ENCODE peak calls at places on chromosomes 11 and 22, in ten cellular contexts. One of them, this sample, is unnamed. For H3K4me1, the result is how much of the 10 kb centered on the place peaks cover.

GRCh38 chr11:6568191-6568918 is 35.1 kb downstream of the RRP8 start:
- DNase-seq in stomach: peak
- DNase-seq in tibial artery: no peak
- DNase-seq in uterus: no peak
- DNase-seq in trophoblast cell: no peak
- DNase-seq in breast epithelium: no peak
- DNase-seq in CD8-positive, alpha-beta memory T cell: no peak
- DNase-seq in body of pancreas: peak
- DNase-seq in left ventricle myocardium inferior: peak
- DNase-seq in fibroblast of lung: peak
- DNase-seq in this sample: peak

GRCh38 chr11:126880872-126881271 is 119.7 kb downstream of the KIRREL3 start:
- DNase-seq in stomach: no peak
- DNase-seq in tibial artery: no peak
- DNase-seq in uterus: no peak
- DNase-seq in trophoblast cell: no peak
- DNase-seq in breast epithelium: no peak
- DNase-seq in CD8-positive, alpha-beta memory T cell: no peak
- DNase-seq in body of pancreas: no peak
- DNase-seq in left ventricle myocardium inferior: no peak
- DNase-seq in fibroblast of lung: no peak
- DNase-seq in this sample: no peak

GRCh38 chr22:29994027-29994715 is 86.1 kb upstream of the HORMAD2 start:
- DNase-seq in stomach: no peak
- DNase-seq in tibial artery: no peak
- DNase-seq in uterus: no peak
- DNase-seq in trophoblast cell: no peak
- DNase-seq in breast epithelium: no peak
- DNase-seq in CD8-positive, alpha-beta memory T cell: no peak
- DNase-seq in body of pancreas: no peak
- DNase-seq in left ventricle myocardium inferior: no peak
- DNase-seq in fibroblast of lung: peak
- DNase-seq in this sample: peak

GRCh38 chr11:77345621-77346020 is 44.1 kb upstream of the GDPD4 start:
- DNase-seq in stomach: no peak
- DNase-seq in tibial artery: no peak
- DNase-seq in uterus: no peak
- DNase-seq in trophoblast cell: no peak
- DNase-seq in breast epithelium: no peak
- DNase-seq in CD8-positive, alpha-beta memory T cell: no peak
- DNase-seq in body of pancreas: no peak
- DNase-seq in left ventricle myocardium inferior: no peak
- DNase-seq in fibroblast of lung: peak
- DNase-seq in this sample: no peak

GRCh38 chr22:44574581-44575343 is 76.7 kb upstream of the RTL6 start:
- DNase-seq in stomach: peak
- DNase-seq in tibial artery: peak
- DNase-seq in uterus: no peak
- DNase-seq in trophoblast cell: no peak
- DNase-seq in breast epithelium: no peak
- DNase-seq in CD8-positive, alpha-beta memory T cell: no peak
- DNase-seq in body of pancreas: no peak
- DNase-seq in left ventricle myocardium inferior: no peak
- DNase-seq in fibroblast of lung: peak
- DNase-seq in this sample: no peak

GRCh38 chr11:62431171-62431895 is 12.5 kb downstream of the SCGB1A1 start:
- DNase-seq in stomach: no peak
- DNase-seq in tibial artery: no peak
- DNase-seq in uterus: no peak
- DNase-seq in trophoblast cell: no peak
- DNase-seq in breast epithelium: no peak
- DNase-seq in CD8-positive, alpha-beta memory T cell: no peak
- DNase-seq in body of pancreas: no peak
- DNase-seq in left ventricle myocardium inferior: no peak
- DNase-seq in fibroblast of lung: peak
- DNase-seq in this sample: peak

GRCh38 chr22:38700789-38701628 is at the start of gene JOSD1:
- DNase-seq in stomach: peak
- DNase-seq in tibial artery: peak
- DNase-seq in uterus: peak
- DNase-seq in trophoblast cell: peak
- DNase-seq in breast epithelium: peak
- DNase-seq in CD8-positive, alpha-beta memory T cell: peak
- DNase-seq in body of pancreas: peak
- DNase-seq in left ventricle myocardium inferior: peak
- DNase-seq in fibroblast of lung: peak
- DNase-seq in this sample: peak

GRCh38 chr11:112760378-112761060 is 200.7 kb upstream of the NCAM1 start:
- DNase-seq in stomach: no peak
- DNase-seq in tibial artery: no peak
- DNase-seq in uterus: no peak
- DNase-seq in trophoblast cell: no peak
- DNase-seq in breast epithelium: no peak
- DNase-seq in CD8-positive, alpha-beta memory T cell: no peak
- DNase-seq in body of pancreas: no peak
- DNase-seq in left ventricle myocardium inferior: no peak
- DNase-seq in fibroblast of lung: no peak
- DNase-seq in this sample: no peak

DNA sequence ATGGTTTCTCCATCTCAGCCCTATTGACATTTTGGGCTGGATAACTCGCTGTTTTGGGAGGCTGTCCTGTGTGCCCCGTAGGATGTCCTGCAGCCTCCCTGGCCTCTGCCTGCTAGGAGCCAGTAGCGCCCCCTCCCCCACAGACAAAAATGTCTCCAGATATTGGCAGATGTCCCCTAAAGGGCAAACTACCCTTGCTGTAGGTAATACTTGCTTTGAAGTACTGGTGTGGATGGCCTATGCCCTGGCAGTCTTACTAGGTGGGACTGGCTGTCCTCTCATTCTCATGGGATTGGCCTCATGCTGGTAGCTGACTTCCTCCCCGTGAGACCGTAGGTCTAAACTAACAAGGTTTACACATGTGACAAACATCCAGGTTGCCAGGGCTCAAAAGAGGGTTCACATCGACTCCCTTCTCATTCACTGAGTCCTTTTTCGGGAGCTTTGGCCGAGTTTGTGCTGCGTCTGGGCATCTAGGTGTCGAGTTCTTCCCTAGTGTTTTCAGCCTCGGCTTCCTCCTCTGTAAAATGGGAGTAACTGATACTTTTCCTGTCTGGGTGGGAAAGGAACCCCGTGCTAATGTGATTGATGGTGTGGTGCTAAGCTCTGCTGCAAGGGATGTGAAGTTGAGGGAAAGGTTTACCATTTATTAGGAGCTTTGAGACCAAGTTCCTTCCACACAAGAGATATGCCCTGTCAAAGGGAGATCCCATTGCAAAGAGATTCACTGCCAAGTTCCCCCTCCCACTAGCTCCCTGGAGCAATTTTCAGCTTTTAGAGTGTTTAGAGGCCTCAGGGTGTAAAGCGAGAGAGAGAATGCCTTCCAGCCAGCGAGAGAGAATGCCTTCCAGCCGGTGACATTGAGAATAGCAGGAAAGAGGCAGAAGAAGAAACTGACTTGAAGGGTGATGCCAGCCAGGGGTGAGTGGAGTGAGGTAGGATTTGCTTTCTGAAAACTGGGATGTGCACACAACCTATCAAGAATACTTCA is 17.0 kb downstream of the PTPRJ start:
- DNase-seq in stomach: no peak
- DNase-seq in tibial artery: peak
- DNase-seq in uterus: no peak
- DNase-seq in trophoblast cell: peak
- DNase-seq in breast epithelium: no peak
- DNase-seq in CD8-positive, alpha-beta memory T cell: no peak
- DNase-seq in body of pancreas: no peak
- DNase-seq in left ventricle myocardium inferior: no peak
- DNase-seq in fibroblast of lung: no peak
- DNase-seq in this sample: no peak
- H3K27ac ChIP-seq in stomach: no peak
- H3K27ac ChIP-seq in tibial artery: no peak
- H3K27ac ChIP-seq in uterus: no peak
- H3K27ac ChIP-seq in trophoblast cell: no peak
- H3K27ac ChIP-seq in breast epithelium: no peak
- H3K27ac ChIP-seq in CD8-positive, alpha-beta memory T cell: no peak
- H3K27ac ChIP-seq in body of pancreas: no peak
- H3K27ac ChIP-seq in left ventricle myocardium inferior: no peak
- H3K27ac ChIP-seq in fibroblast of lung: no peak
- H3K27ac ChIP-seq in this sample: no peak

GRCh38 chr22:26573026-26573662 is 16.8 kb downstream of the TPST2 start:
- DNase-seq in stomach: peak
- DNase-seq in tibial artery: peak
- DNase-seq in uterus: peak
- DNase-seq in trophoblast cell: no peak
- DNase-seq in breast epithelium: no peak
- DNase-seq in CD8-positive, alpha-beta memory T cell: no peak
- DNase-seq in body of pancreas: peak
- DNase-seq in left ventricle myocardium inferior: peak
- DNase-seq in fibroblast of lung: peak
- DNase-seq in this sample: no peak

GRCh38 chr22:26574001-26574723 is 15.8 kb downstream of the TPST2 start:
- DNase-seq in stomach: no peak
- DNase-seq in tibial artery: no peak
- DNase-seq in uterus: no peak
- DNase-seq in trophoblast cell: no peak
- DNase-seq in breast epithelium: no peak
- DNase-seq in CD8-positive, alpha-beta memory T cell: no peak
- DNase-seq in body of pancreas: no peak
- DNase-seq in left ventricle myocardium inferior: no peak
- DNase-seq in fibroblast of lung: no peak
- DNase-seq in this sample: no peak

GRCh38 chr22:26577081-26577480 is 12.9 kb downstream of the TPST2 start:
- DNase-seq in stomach: no peak
- DNase-seq in tibial artery: no peak
- DNase-seq in uterus: no peak
- DNase-seq in trophoblast cell: peak
- DNase-seq in breast epithelium: no peak
- DNase-seq in CD8-positive, alpha-beta memory T cell: no peak
- DNase-seq in body of pancreas: no peak
- DNase-seq in left ventricle myocardium inferior: no peak
- DNase-seq in fibroblast of lung: no peak
- DNase-seq in this sample: no peak

GRCh38 chr22:26579331-26579886 is 10.5 kb downstream of the TPST2 start:
- DNase-seq in stomach: peak
- DNase-seq in tibial artery: no peak
- DNase-seq in uterus: no peak
- DNase-seq in trophoblast cell: no peak
- DNase-seq in breast epithelium: no peak
- DNase-seq in CD8-positive, alpha-beta memory T cell: peak
- DNase-seq in body of pancreas: no peak
- DNase-seq in left ventricle myocardium inferior: no peak
- DNase-seq in fibroblast of lung: no peak
- DNase-seq in this sample: no peak

DNA sequence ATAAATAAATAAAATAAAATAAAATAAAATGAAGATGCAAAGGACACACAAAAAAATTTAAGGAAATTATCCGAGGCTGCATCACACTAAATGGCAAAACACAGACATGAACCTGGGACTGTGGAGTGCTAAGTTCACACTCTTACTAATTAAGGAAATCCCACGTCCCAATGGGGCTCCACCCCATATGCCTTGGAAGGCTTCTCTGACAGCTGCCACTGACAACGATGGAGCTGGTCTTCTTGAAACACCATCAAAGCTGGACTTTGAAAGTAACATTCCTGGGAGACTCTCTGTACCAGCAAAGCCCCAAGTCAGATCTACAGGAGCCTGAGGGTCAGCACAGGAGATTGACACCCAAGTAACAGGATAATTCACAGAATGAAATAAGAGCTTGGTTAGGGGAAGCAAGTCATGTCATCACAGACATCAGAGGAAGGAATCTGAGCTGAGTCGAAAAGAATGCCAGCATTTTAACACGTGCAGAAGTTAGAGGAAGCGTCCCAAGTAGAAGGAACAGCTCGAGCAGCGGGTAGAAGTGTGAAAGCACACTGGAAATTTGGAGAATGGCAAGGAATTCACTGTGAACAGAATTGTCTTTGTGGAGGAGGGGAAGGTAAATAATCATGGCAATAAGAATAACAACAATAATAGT is 13.8 kb downstream of the TPST2 start:
- DNase-seq in stomach: no peak
- DNase-seq in tibial artery: no peak
- DNase-seq in uterus: no peak
- DNase-seq in trophoblast cell: peak
- DNase-seq in breast epithelium: no peak
- DNase-seq in CD8-positive, alpha-beta memory T cell: no peak
- DNase-seq in body of pancreas: no peak
- DNase-seq in left ventricle myocardium inferior: no peak
- DNase-seq in fibroblast of lung: peak
- DNase-seq in this sample: no peak
- H3K4me1 ChIP-seq in stomach: under half
- H3K4me1 ChIP-seq in tibial artery: under half
- H3K4me1 ChIP-seq in uterus: under half
- H3K4me1 ChIP-seq in trophoblast cell: under half
- H3K4me1 ChIP-seq in breast epithelium: under half
- H3K4me1 ChIP-seq in CD8-positive, alpha-beta memory T cell: half or more
- H3K4me1 ChIP-seq in body of pancreas: under half
- H3K4me1 ChIP-seq in left ventricle myocardium inferior: half or more
- H3K4me1 ChIP-seq in fibroblast of lung: under half
- H3K4me1 ChIP-seq in this sample: under half

GRCh38 chr11:240315-240714 is 3.5 kb downstream of the PSMD13 start:
- DNase-seq in stomach: no peak
- DNase-seq in tibial artery: no peak
- DNase-seq in uterus: no peak
- DNase-seq in trophoblast cell: no peak
- DNase-seq in breast epithelium: no peak
- DNase-seq in CD8-positive, alpha-beta memory T cell: no peak
- DNase-seq in body of pancreas: no peak
- DNase-seq in left ventricle myocardium inferior: no peak
- DNase-seq in fibroblast of lung: no peak
- DNase-seq in this sample: no peak

GRCh38 chr11:236774-237767 is at the start of gene PSMD13:
- DNase-seq in stomach: peak
- DNase-seq in tibial artery: peak
- DNase-seq in uterus: peak
- DNase-seq in trophoblast cell: peak
- DNase-seq in breast epithelium: peak
- DNase-seq in CD8-positive, alpha-beta memory T cell: peak
- DNase-seq in body of pancreas: peak
- DNase-seq in left ventricle myocardium inferior: peak
- DNase-seq in fibroblast of lung: peak
- DNase-seq in this sample: peak

GRCh38 chr11:235998-236773 is at the start of gene SIRT3:
- DNase-seq in stomach: peak
- DNase-seq in tibial artery: peak
- DNase-seq in uterus: peak
- DNase-seq in trophoblast cell: peak
- DNase-seq in breast epithelium: peak
- DNase-seq in CD8-positive, alpha-beta memory T cell: peak
- DNase-seq in body of pancreas: peak
- DNase-seq in left ventricle myocardium inferior: peak
- DNase-seq in fibroblast of lung: peak
- DNase-seq in this sample: peak

GRCh38 chr11:232783-233565 is 3.2 kb downstream of the SIRT3 start:
- DNase-seq in stomach: no peak
- DNase-seq in tibial artery: peak
- DNase-seq in uterus: no peak
- DNase-seq in trophoblast cell: no peak
- DNase-seq in breast epithelium: no peak
- DNase-seq in CD8-positive, alpha-beta memory T cell: no peak
- DNase-seq in body of pancreas: no peak
- DNase-seq in left ventricle myocardium inferior: no peak
- DNase-seq in fibroblast of lung: no peak
- DNase-seq in this sample: no peak

GRCh38 chr11:235180-235997 is 753 bp downstream of the SIRT3 start:
- DNase-seq in stomach: no peak
- DNase-seq in tibial artery: no peak
- DNase-seq in uterus: no peak
- DNase-seq in trophoblast cell: no peak
- DNase-seq in breast epithelium: no peak
- DNase-seq in CD8-positive, alpha-beta memory T cell: peak
- DNase-seq in body of pancreas: no peak
- DNase-seq in left ventricle myocardium inferior: no peak
- DNase-seq in fibroblast of lung: peak
- DNase-seq in this sample: no peak
- H3K27ac ChIP-seq in stomach: peak
- H3K27ac ChIP-seq in tibial artery: peak
- H3K27ac ChIP-seq in uterus: peak
- H3K27ac ChIP-seq in trophoblast cell: peak
- H3K27ac ChIP-seq in breast epithelium: peak
- H3K27ac ChIP-seq in CD8-positive, alpha-beta memory T cell: peak
- H3K27ac ChIP-seq in body of pancreas: peak
- H3K27ac ChIP-seq in left ventricle myocardium inferior: peak
- H3K27ac ChIP-seq in fibroblast of lung: peak
- H3K27ac ChIP-seq in this sample: no peak

GRCh38 chr11:63887600-63887999 is 29.4 kb downstream of the RCOR2 start:
- DNase-seq in stomach: no peak
- DNase-seq in tibial artery: no peak
- DNase-seq in uterus: no peak
- DNase-seq in trophoblast cell: no peak
- DNase-seq in breast epithelium: no peak
- DNase-seq in CD8-positive, alpha-beta memory T cell: no peak
- DNase-seq in body of pancreas: no peak
- DNase-seq in left ventricle myocardium inferior: no peak
- DNase-seq in fibroblast of lung: no peak
- DNase-seq in this sample: no peak
- H3K4me1 ChIP-seq in stomach: half or more
- H3K4me1 ChIP-seq in tibial artery: under half
- H3K4me1 ChIP-seq in uterus: under half
- H3K4me1 ChIP-seq in trophoblast cell: under half
- H3K4me1 ChIP-seq in breast epithelium: under half
- H3K4me1 ChIP-seq in CD8-positive, alpha-beta memory T cell: half or more
- H3K4me1 ChIP-seq in body of pancreas: half or more
- H3K4me1 ChIP-seq in left ventricle myocardium inferior: half or more
- H3K4me1 ChIP-seq in fibroblast of lung: under half
- H3K4me1 ChIP-seq in this sample: under half

This sample was measured in foreskin keratinocyte.